ENCODE peak calls at places on chromosomes 1 and 21, in six cellular contexts. Z is ovary; N is bronchial epithelial cell; F is CD8-positive, alpha-beta T cell; W is gastrocnemius medialis; Y is endothelial cell of umbilical vein. B is an unnamed sample.
A peak's percentile ranks its signal among the peaks of the same experiment; 100 is the strongest.

GRCh38 chr1:154971341-154971998 is 923 bp upstream of the SHC1 start:
- DNase-seq in W (peak; percentile 74), Y (no peak), N (peak; percentile 94), F (no peak), Z (peak; percentile 70), B (no peak)

GRCh38 chr21:41772351-41773080 is 5.7 kb upstream of the RIPK4 start:
- DNase-seq in Y (no peak), Z (no peak), F (no peak), W (no peak), N (no peak), B (no peak)

GRCh38 chr1:13593511-13594131 is 10.0 kb downstream of the PDPN start:
- DNase-seq in Y (no peak), F (no peak), N (peak; percentile 97), W (peak; percentile 84), Z (peak; percentile 66), B (no peak)

GRCh38 chr1:214446772-214447556 is 104.4 kb downstream of the PTPN14 start:
- DNase-seq in F (no peak), Y (peak; percentile 88), N (peak; percentile 98), Z (peak; percentile 44), W (no peak), B (no peak)

GRCh38 chr1:42340093-42340492 is 5.1 kb upstream of the FOXJ3 start:
- DNase-seq in Z (no peak), N (peak; percentile 96), W (no peak), Y (no peak), F (no peak), B (no peak)

GRCh38 chr1:89708727-89709375 is 75.9 kb downstream of the LRRC8C start:
- DNase-seq in W (no peak), Y (no peak), F (no peak), Z (no peak), N (no peak), B (no peak)

GRCh38 chr1:110605901-110606783 is at the start of gene KCNA2:
- DNase-seq in W (no peak), Y (peak; percentile 10), Z (peak; percentile 22), N (peak; percentile 8), F (no peak), B (no peak)

GRCh38 chr1:32741067-32741416 is 38.5 kb upstream of the SYNC start:
- DNase-seq in F (no peak), Z (no peak), Y (no peak), W (no peak), N (no peak), B (no peak)

GRCh38 chr1:101130673-101131072 is 105.1 kb upstream of the DPH5 start:
- DNase-seq in F (no peak), W (no peak), Y (no peak), Z (no peak), N (peak; percentile 45), B (no peak)

DNA sequence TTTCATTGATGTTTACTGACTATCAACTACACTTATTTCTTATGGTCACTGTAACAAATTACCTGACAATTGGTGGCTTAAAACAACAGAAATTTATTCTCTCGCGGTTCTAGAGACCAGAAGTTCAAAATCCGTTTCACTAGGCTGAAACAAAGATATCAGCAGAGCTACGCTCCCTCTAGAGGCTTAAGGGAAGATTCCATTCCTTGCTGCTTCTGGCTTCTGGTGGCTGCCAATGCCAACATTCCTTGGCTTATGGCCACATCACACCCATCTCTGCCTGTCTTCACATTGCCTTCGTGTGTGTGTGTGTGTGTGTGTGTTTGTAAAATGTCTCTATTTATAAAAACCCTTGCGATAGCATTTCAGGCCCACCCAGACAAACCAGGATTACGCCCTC is 66.4 kb downstream of the LMX1A start:
- DNase-seq in N (no peak), Z (no peak), F (no peak), W (no peak), Y (no peak), B (no peak)
- TF ChIP-seq CTCF in N (no peak), Z (no peak), F (no peak), W (no peak), Y (no peak), B (peak; percentile 26)

DNA sequence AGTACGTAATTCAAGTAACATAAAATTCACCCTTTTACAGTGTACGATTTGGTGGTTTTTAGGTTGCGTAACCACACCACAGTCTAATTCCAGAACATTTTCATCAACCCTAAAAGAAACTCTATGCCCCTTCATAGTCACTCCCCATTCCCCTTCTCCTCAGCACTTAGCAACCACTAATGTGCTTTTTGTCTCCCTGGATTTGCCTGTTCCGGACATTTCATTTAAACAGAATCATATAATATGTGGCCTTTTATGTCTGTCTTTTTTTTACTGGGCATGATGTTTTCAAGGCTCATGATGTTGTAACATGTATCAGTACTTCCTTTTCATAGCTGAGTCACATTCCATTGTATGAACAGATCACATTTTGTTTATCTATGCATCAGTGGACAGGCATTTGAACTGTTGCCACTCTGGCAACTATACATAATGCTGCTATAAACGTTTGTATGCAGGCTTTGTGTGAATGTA is 20.8 kb downstream of the OBSCN start:
- DNase-seq in W (peak; percentile 47), Z (no peak), N (peak; percentile 99), Y (peak; percentile 22), F (no peak), B (no peak)
- H3K36me3 ChIP-seq in W (peaks cover 57% of the 10 kb centered on the region), Z (no peaks in the 10 kb centered on the region), N (peaks cover 11% of the 10 kb centered on the region), Y (no peaks in the 10 kb centered on the region), F (no peaks in the 10 kb centered on the region), B (no peaks in the 10 kb centered on the region)

DNA sequence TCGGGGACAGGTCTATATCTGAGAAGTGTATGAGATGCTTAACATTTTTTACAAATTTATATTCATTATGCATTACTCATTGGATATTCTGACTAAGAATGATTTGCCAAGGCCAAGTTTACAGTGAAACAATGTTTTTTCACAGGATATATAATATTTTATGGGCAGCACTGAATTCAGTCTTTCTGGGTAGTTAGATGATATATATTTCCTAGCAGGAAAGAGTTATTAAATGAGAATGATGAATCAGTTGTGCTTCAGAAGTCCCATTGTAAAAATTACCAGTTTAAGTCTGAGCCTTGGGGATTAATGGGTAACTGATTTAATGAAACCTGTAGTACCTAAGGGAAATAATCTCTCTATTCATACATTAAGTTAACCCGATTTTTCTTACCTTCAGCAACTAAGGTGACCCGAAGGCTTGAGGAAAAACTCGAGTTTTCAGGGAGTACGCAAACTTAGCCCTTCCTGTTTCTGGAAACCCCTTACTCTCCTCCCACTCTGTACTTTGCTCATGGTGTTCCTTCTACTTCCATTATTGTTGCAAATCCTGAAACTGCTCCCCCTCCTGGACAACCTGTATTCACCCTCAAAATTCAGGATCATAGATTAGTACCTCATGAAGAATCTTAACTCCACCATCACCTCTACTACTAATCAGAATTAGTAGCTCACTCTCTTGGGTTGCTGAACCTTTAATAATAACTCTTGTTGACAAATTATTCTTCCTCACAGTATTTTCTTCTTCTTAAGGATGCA is 135.1 kb downstream of the AK5 start:
- DNase-seq in N (peak; percentile 30), Z (no peak), Y (peak; percentile 32), W (no peak), F (no peak), B (no peak)
- TF ChIP-seq CTCF in N (peak; percentile 48), Z (no peak), Y (peak; percentile 27), W (no peak), F (no peak), B (peak; percentile 33)

GRCh38 chr1:53273526-53273925 is 35.2 kb upstream of the MAGOH start:
- DNase-seq in F (no peak), Y (no peak), W (no peak), Z (no peak), N (peak; percentile 85), B (no peak)

GRCh38 chr1:53272349-53272748 is 34.0 kb upstream of the MAGOH start:
- DNase-seq in W (no peak), N (no peak), F (no peak), Y (no peak), Z (no peak), B (no peak)

GRCh38 chr1:53270107-53270506 is 31.8 kb upstream of the MAGOH start:
- DNase-seq in N (no peak), Y (no peak), W (no peak), F (no peak), Z (no peak), B (no peak)

GRCh38 chr1:53271446-53272090 is 33.2 kb upstream of the MAGOH start:
- DNase-seq in F (no peak), Y (no peak), Z (no peak), N (no peak), W (no peak), B (no peak)

GRCh38 chr1:53270873-53271272 is 32.6 kb upstream of the MAGOH start:
- DNase-seq in F (no peak), W (no peak), Z (no peak), N (no peak), Y (no peak), B (no peak)
- H3K36me3 ChIP-seq in F (no peaks in the 10 kb centered on the region), W (no peaks in the 10 kb centered on the region), Z (no peaks in the 10 kb centered on the region), N (peaks cover 10% of the 10 kb centered on the region), Y (no peaks in the 10 kb centered on the region), B (peaks cover 32% of the 10 kb centered on the region)

DNA sequence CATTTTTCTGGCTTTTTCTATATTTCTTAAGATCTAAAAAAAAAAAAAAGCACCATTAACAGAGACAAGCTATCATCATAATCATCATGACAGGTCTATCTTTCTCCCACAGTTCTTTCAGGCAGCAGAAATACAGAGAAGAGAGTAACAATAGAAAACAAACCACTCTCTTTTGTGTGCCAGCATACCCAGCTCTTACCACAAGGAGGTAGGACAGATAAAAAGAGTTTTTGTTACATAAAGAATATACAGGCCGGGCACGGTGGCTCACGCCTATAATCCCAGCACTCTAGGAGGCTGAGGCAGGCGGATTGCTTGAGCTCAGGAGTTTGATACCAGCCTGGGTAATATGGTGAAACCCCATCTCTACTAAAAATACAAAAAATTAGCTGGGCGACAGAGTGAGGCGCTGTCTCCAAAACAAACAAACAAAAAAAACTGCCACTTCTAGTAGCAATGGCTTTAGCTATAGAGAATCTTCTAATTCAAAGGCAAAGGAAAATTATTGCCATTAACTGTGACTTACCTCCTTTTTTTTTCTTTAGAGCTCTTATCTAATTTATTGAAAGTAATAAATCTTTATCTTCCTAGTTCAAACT is 39.7 kb downstream of the ANKRD13C start:
- DNase-seq in W (no peak), Y (no peak), Z (no peak), F (no peak), N (no peak), B (no peak)
- TF ChIP-seq CTCF in W (no peak), Y (no peak), Z (no peak), F (no peak), N (no peak), B (no peak)

DNA sequence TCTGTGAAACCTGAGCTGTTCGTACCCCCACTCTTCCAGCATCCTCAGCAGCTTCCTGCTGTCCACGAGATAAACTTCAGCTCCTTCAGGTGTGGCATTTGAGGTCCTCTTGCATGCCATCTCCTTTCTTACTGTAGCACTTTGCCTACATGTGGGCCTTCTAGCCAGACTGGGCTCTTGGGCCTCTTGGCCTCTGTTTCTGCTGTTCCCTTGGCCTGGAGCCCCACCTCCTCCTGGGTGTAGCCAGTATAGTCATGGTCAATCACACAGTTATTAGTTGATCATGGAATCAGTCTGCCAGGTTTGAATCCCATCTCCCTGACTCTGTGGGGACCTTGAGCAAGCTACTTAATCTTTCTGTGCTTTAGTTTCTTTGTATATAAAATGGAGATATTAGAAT is 26.4 kb downstream of the TMEM53 start:
- DNase-seq in Z (no peak), W (no peak), F (no peak), N (no peak), Y (no peak), B (no peak)
- H3K36me3 ChIP-seq in Z (no peaks in the 10 kb centered on the region), W (peaks cover 39% of the 10 kb centered on the region), F (peaks cover 69% of the 10 kb centered on the region), N (peaks cover 24% of the 10 kb centered on the region), Y (peaks cover 48% of the 10 kb centered on the region), B (peaks cover 39% of the 10 kb centered on the region)

B was measured in GM06990.